ENCODE peak calls at places on chromosomes 16 and 17, in eight cellular contexts. A is heart right ventricle; Z is OCI-LY7; E is left lung; U is uterus; M is CD8-positive, alpha-beta T cell; F is esophagus squamous epithelium; L is A549. O is an unnamed sample.

GRCh38 chr16:77618011-77618410 is 104.3 kb upstream of the NUDT7 start:
- DNase-seq in A (no peak), Z (no peak), M (no peak), U (no peak), F (no peak), L (no peak), E (no peak), O (peak)

GRCh38 chr16:28324235-28324886 is 32.0 kb downstream of the SBK1 start:
- DNase-seq in U (no peak), Z (no peak), F (no peak), E (no peak), M (no peak), A (no peak), L (peak), O (no peak)

GRCh38 chr17:75985986-75986385 is 6.9 kb downstream of the TEN1 start:
- DNase-seq in L (no peak), E (no peak), A (no peak), U (no peak), Z (no peak), F (no peak), M (no peak), O (no peak)

GRCh38 chr17:42667088-42667951 is 8.2 kb downstream of the TUBG2 start:
- DNase-seq in U (peak), A (no peak), M (no peak), E (peak), F (no peak), L (peak), Z (no peak), O (no peak)

GRCh38 chr17:56593073-56593740 is at the start of gene NOG:
- DNase-seq in F (no peak), U (peak), A (peak), M (peak), E (peak), Z (no peak), L (peak), O (no peak)

GRCh38 chr17:43695968-43696865 is 34.5 kb upstream of the MEOX1 start:
- DNase-seq in Z (no peak), F (no peak), M (no peak), E (no peak), L (no peak), A (peak), U (no peak), O (no peak)

GRCh38 chr17:27352481-27353460 is 58.9 kb downstream of the WSB1 start:
- DNase-seq in Z (no peak), E (no peak), M (no peak), F (no peak), U (no peak), A (no peak), L (peak), O (no peak)

GRCh38 chr16:68992521-68992920 is 112.9 kb upstream of the HAS3 start:
- DNase-seq in U (no peak), F (no peak), E (no peak), A (no peak), M (no peak), L (peak), Z (no peak), O (no peak)

GRCh38 chr17:38911081-38911730 is 14.2 kb upstream of the LASP1NB start:
- DNase-seq in E (peak), A (no peak), M (no peak), L (no peak), F (no peak), Z (no peak), U (peak), O (no peak)

GRCh38 chr16:89002851-89003830 is 26.1 kb upstream of the CBFA2T3 start:
- DNase-seq in L (no peak), U (no peak), F (no peak), A (no peak), Z (no peak), M (no peak), E (no peak), O (no peak)

GRCh38 chr16:88363239-88363891 is 19.4 kb upstream of the ZNF469 start:
- DNase-seq in L (no peak), U (no peak), A (no peak), Z (no peak), M (no peak), E (no peak), F (no peak), O (no peak)

GRCh38 chr16:75244225-75244792 is 7.1 kb downstream of the BCAR1 start:
- DNase-seq in A (peak), E (no peak), U (peak), Z (no peak), F (no peak), L (no peak), M (no peak), O (no peak)

GRCh38 chr17:59277031-59277430 is 54.4 kb upstream of the YPEL2 start:
- DNase-seq in L (no peak), Z (peak), M (no peak), A (no peak), U (no peak), E (no peak), F (no peak), O (no peak)

GRCh38 chr17:55322451-55322985 is 57.8 kb downstream of the HLF start:
- DNase-seq in F (no peak), M (no peak), Z (no peak), E (no peak), U (no peak), A (no peak), L (no peak), O (no peak)

GRCh38 chr16:70529051-70529777 is 5.6 kb downstream of the SF3B3 start:
- DNase-seq in U (no peak), E (no peak), Z (peak), L (peak), M (no peak), A (no peak), F (no peak), O (no peak)

GRCh38 chr17:82292251-82293154 is 19.0 kb upstream of the CSNK1D start:
- DNase-seq in M (peak), A (peak), U (peak), E (peak), F (peak), Z (peak), L (peak), O (peak)

GRCh38 chr17:7427549-7427948 is 1.1 kb upstream of the SPEM3 start:
- DNase-seq in F (no peak), U (no peak), M (peak), L (no peak), E (no peak), A (no peak), Z (no peak), O (no peak)

GRCh38 chr17:77376795-77377751 is 236.3 kb downstream of the SEC14L1 start:
- DNase-seq in Z (no peak), A (no peak), E (no peak), F (no peak), L (no peak), M (no peak), U (no peak), O (no peak)

GRCh38 chr16:8241408-8241807 is 348.9 kb downstream of the TMEM114 start:
- DNase-seq in Z (no peak), U (no peak), L (no peak), E (no peak), F (no peak), M (no peak), A (no peak), O (peak)

GRCh38 chr16:54444851-54445523 is 158.4 kb upstream of the IRX3 start:
- DNase-seq in E (no peak), F (no peak), Z (no peak), A (no peak), L (no peak), M (no peak), U (no peak), O (no peak)

GRCh38 chr16:2237076-2237551 is 870 bp downstream of the DNASE1L2 start:
- DNase-seq in Z (no peak), L (no peak), E (no peak), U (no peak), M (no peak), A (no peak), F (no peak), O (no peak)
- H3K4me3 ChIP-seq in Z (no peak), L (no peak), E (no peak), U (no peak), M (no peak), A (peak), F (no peak), O (peak)

GRCh38 chr16:30802971-30803370 is 16.0 kb upstream of the ZNF629 start:
- DNase-seq in A (no peak), F (no peak), E (no peak), Z (no peak), U (no peak), M (no peak), L (no peak), O (no peak)

GRCh38 chr16:30794634-30795033 is 7.6 kb upstream of the ZNF629 start:
- DNase-seq in L (no peak), U (no peak), Z (no peak), E (no peak), F (no peak), M (no peak), A (no peak), O (no peak)

GRCh38 chr16:30793508-30794069 is 6.6 kb upstream of the ZNF629 start:
- DNase-seq in Z (no peak), A (no peak), L (no peak), U (no peak), F (no peak), E (no peak), M (no peak), O (no peak)

GRCh38 chr16:30797670-30798309 is 10.8 kb upstream of the ZNF629 start:
- DNase-seq in A (no peak), U (no peak), M (no peak), E (no peak), L (peak), F (no peak), Z (peak), O (no peak)
- TF ChIP-seq CTCF in A (no peak), U (no peak), M (no peak), E (no peak), L (no peak), F (no peak), Z (peak), O (no peak)

GRCh38 chr17:68599091-68599872 is 1.9 kb downstream of the FAM20A start:
- DNase-seq in A (no peak), E (no peak), F (no peak), U (no peak), L (no peak), M (no peak), Z (no peak), O (peak)

GRCh38 chr17:68598545-68598961 is 2.6 kb downstream of the FAM20A start:
- DNase-seq in U (no peak), M (no peak), F (no peak), A (no peak), E (no peak), Z (no peak), L (no peak), O (no peak)

GRCh38 chr17:68596411-68596945 is 4.7 kb downstream of the FAM20A start:
- DNase-seq in U (no peak), Z (no peak), A (no peak), L (no peak), E (no peak), M (no peak), F (no peak), O (peak)

GRCh38 chr17:68599873-68600122 is 1.4 kb downstream of the FAM20A start:
- DNase-seq in E (no peak), A (peak), L (no peak), F (no peak), M (no peak), U (no peak), Z (no peak), O (peak)

GRCh38 chr17:68598074-68598473 is 3.1 kb downstream of the FAM20A start:
- DNase-seq in U (no peak), Z (no peak), F (no peak), L (no peak), A (no peak), E (no peak), M (no peak), O (peak)
- H3K4me3 ChIP-seq in U (no peak), Z (no peak), F (no peak), L (no peak), A (peak), E (peak), M (no peak), O (no peak)

GRCh38 chr16:22124583-22125284 is 32.4 kb downstream of the VWA3A start:
- DNase-seq in A (no peak), F (no peak), U (no peak), Z (no peak), E (no peak), M (no peak), L (no peak), O (no peak)

GRCh38 chr16:22123759-22124490 is 31.6 kb downstream of the VWA3A start:
- DNase-seq in F (no peak), L (peak), A (no peak), U (no peak), Z (no peak), M (no peak), E (no peak), O (no peak)

GRCh38 chr16:22122239-22122638 is 29.9 kb downstream of the VWA3A start:
- DNase-seq in M (no peak), Z (no peak), F (no peak), A (no peak), U (no peak), L (no peak), E (no peak), O (no peak)

GRCh38 chr16:22120440-22120839 is 28.1 kb downstream of the VWA3A start:
- DNase-seq in E (no peak), M (no peak), F (no peak), U (no peak), A (no peak), Z (no peak), L (no peak), O (no peak)

DNA sequence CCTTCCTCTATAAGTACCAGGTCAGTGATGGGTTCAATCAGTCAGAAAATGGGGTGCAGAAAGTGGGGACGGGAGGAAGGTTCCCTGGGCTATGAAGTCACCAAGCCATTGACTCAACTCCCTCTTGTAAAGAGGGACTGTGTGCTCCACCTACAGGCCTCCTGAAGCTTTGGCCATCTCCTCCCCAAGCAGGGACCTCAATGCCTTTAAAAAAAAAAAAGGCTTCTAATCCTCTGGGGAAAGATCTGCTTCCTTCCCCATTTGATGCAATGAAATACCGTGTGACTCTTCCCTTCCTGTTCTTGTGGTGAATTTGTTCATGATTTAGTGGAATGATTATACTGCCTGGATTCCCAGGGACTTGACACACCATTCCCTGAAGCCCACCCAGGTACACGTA is 30.8 kb downstream of the VWA3A start:
- DNase-seq in A (no peak), L (peak), F (no peak), U (no peak), Z (no peak), E (no peak), M (no peak), O (no peak)
- TF ChIP-seq CTCF in A (no peak), L (no peak), F (no peak), U (no peak), Z (peak), E (no peak), M (no peak), O (no peak)

GRCh38 chr17:50467855-50468119 is 893 bp downstream of the CHAD start:
- DNase-seq in E (peak), F (no peak), U (no peak), A (no peak), L (no peak), Z (no peak), M (no peak), O (no peak)

GRCh38 chr17:50467114-50467854 is 1.4 kb downstream of the CHAD start:
- DNase-seq in F (no peak), L (no peak), Z (no peak), M (no peak), U (no peak), A (no peak), E (peak), O (no peak)

GRCh38 chr17:50469671-50470305 is 1.1 kb upstream of the CHAD start:
- DNase-seq in M (no peak), A (no peak), E (no peak), L (no peak), Z (no peak), U (no peak), F (no peak), O (no peak)

GRCh38 chr17:50469005-50469605 is 425 bp upstream of the CHAD start:
- DNase-seq in A (no peak), F (no peak), M (no peak), Z (no peak), L (no peak), U (no peak), E (no peak), O (no peak)

DNA sequence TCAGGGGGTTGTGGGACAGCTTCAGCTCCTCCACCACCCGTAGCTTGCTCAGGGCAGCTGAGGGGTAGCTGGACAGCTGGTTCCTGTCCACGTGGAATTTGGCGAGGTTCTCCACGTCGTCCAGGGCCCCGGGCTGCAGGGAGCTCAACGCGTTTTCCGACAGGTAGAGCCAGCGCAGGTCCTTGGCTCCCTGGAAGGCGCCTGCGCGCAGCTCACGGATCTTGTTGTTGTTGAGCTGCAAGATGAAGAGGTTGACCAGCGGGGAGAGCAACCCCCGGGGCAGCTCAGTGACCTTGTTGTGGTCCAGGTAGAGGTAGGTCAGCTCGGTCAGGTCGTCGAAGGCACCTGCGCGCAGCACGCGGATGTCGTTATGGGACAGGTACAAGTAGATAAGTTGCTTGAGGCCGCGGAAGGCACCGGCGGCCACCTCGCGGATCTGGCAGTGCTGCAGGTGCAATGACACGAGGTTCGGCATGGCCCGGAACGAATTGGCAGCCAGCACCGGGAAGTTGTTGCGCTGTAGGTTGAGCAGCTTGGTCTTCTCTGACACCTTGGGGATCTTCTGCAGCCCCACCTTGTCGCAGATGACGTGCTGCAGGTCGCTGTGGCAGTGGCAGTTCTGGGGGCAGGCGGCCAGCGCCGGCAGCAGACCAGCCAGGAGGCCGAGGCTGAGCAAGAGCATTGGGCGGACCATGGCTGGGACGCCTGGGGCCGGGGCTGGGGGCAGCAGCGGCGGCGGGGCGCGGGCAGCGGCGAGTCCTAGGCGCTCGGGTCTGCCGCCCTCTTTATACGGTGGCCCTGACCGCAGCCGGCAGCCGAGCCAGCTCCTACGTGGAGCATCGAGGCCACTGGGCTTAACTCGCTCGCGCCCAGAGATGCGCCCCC is at the start of gene CHAD:
- DNase-seq in Z (no peak), L (no peak), F (no peak), U (no peak), A (no peak), M (no peak), E (peak), O (no peak)
- H3K4me3 ChIP-seq in Z (no peak), L (no peak), F (peak), U (peak), A (peak), M (peak), E (peak), O (peak)

GRCh38 chr17:48556534-48557401 is 11.9 kb upstream of the HOXB2 start:
- DNase-seq in M (no peak), E (no peak), F (no peak), U (no peak), A (no peak), Z (no peak), L (no peak), O (no peak)

GRCh38 chr17:48555616-48556533 is 11.0 kb upstream of the HOXB2 start:
- DNase-seq in Z (no peak), U (no peak), L (peak), F (no peak), E (no peak), M (no peak), A (no peak), O (no peak)

GRCh38 chr17:48554412-48555090 is 9.6 kb upstream of the HOXB2 start:
- DNase-seq in F (no peak), M (no peak), L (peak), U (no peak), Z (no peak), A (no peak), E (no peak), O (no peak)

GRCh38 chr17:48553837-48554236 is 8.9 kb upstream of the HOXB2 start:
- DNase-seq in U (no peak), Z (no peak), M (no peak), F (no peak), E (no peak), A (no peak), L (no peak), O (no peak)

DNA sequence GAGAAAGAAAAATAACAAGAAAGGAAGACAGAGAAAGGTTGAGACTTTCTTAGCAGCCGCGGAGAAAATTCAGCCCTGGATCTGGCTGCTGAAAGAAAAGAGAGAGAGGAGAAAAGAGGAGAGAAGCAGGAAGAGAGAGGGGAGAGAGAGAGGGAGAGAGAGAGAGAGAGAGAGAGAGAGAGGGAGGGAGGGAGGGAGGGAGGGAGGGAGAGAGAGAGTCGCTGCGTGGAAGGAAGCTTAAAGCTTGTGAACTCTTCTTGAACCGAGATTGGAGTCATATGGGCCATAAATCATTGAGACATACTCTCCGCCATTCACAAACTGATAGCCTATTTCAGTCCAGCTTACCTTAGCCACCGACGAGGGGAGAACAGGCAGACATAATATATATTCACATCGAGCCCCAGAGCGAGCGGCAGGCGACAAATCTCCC is 10.3 kb upstream of the HOXB2 start:
- DNase-seq in Z (no peak), U (no peak), M (no peak), E (no peak), L (peak), F (no peak), A (no peak), O (no peak)
- TF ChIP-seq CTCF in Z (no peak), U (peak), M (no peak), E (no peak), L (no peak), F (no peak), A (no peak), O (peak)

DNA sequence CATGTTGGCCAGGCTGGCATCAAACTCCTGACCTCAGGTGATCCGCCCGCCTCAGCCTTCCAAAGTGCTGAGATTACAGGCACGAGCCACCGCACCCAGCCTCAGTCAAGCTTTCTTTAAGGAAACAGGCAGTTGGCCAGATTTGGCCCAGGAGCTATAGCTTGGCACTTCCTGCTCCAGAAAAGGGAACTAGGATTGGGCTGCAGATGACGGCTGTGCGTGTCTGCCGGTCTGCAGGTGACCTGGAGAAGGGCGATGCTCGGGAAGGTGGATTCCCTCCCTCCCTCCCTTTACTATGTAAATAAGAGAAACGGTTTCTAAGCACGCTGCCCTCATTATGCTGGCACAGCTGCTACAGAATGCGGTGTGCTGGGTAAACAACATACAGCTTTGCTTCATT is 215.9 kb downstream of the RPTOR start:
- DNase-seq in E (peak), L (no peak), Z (peak), F (no peak), A (no peak), M (no peak), U (no peak), O (no peak)
- H3K4me3 ChIP-seq in E (no peak), L (no peak), Z (peak), F (no peak), A (no peak), M (no peak), U (no peak), O (no peak)

GRCh38 chr17:45317113-45317820 is 447 bp upstream of the MAP3K14 start:
- DNase-seq in M (peak), U (peak), L (peak), Z (peak), F (peak), E (peak), A (peak), O (peak)
- TF ChIP-seq CTCF in M (no peak), U (peak), L (no peak), Z (no peak), F (no peak), E (no peak), A (no peak), O (no peak)